ENCODE peak calls at places on chromosomes 6 and 20, in six cellular contexts. One of them, this sample, is unnamed. For H3K4me1, the result is how much of the 10 kb centered on the place peaks cover.

GRCh38 chr6:34855463-34855862 is 32.4 kb downstream of the TAF11 start:
- DNase-seq in ovary: no peak
- DNase-seq in CD8-positive, alpha-beta T cell: no peak
- DNase-seq in tibial nerve: no peak
- DNase-seq in right atrium auricular region: no peak
- DNase-seq in upper lobe of right lung: no peak
- DNase-seq in this sample: no peak

GRCh38 chr20:37315293-37316110 is 26.0 kb downstream of the MANBAL start:
- DNase-seq in right atrium auricular region: peak
- DNase-seq in tibial nerve: peak
- DNase-seq in ovary: peak
- DNase-seq in upper lobe of right lung: no peak
- DNase-seq in CD8-positive, alpha-beta T cell: no peak
- DNase-seq in this sample: no peak

GRCh38 chr20:38321959-38322598 is 18.1 kb downstream of the BPI start:
- DNase-seq in right atrium auricular region: peak
- DNase-seq in ovary: peak
- DNase-seq in tibial nerve: peak
- DNase-seq in CD8-positive, alpha-beta T cell: no peak
- DNase-seq in upper lobe of right lung: no peak
- DNase-seq in this sample: peak

GRCh38 chr20:9359561-9360308 is 154.7 kb upstream of the LAMP5 start:
- DNase-seq in tibial nerve: peak
- DNase-seq in ovary: no peak
- DNase-seq in CD8-positive, alpha-beta T cell: no peak
- DNase-seq in upper lobe of right lung: no peak
- DNase-seq in right atrium auricular region: no peak
- DNase-seq in this sample: peak

GRCh38 chr6:25499851-25500250 is 152.2 kb upstream of the SCGN start:
- DNase-seq in tibial nerve: no peak
- DNase-seq in CD8-positive, alpha-beta T cell: no peak
- DNase-seq in ovary: no peak
- DNase-seq in upper lobe of right lung: no peak
- DNase-seq in right atrium auricular region: no peak
- DNase-seq in this sample: no peak

GRCh38 chr6:159038914-159039884 is 5.6 kb downstream of the TAGAP start:
- DNase-seq in CD8-positive, alpha-beta T cell: no peak
- DNase-seq in tibial nerve: no peak
- DNase-seq in ovary: no peak
- DNase-seq in right atrium auricular region: no peak
- DNase-seq in upper lobe of right lung: no peak
- DNase-seq in this sample: no peak

GRCh38 chr6:41252401-41252800 is 24.3 kb downstream of the TREML4 start:
- DNase-seq in upper lobe of right lung: no peak
- DNase-seq in CD8-positive, alpha-beta T cell: no peak
- DNase-seq in tibial nerve: no peak
- DNase-seq in right atrium auricular region: no peak
- DNase-seq in ovary: no peak
- DNase-seq in this sample: no peak

GRCh38 chr20:5495026-5495425 is 178.3 kb upstream of the PROKR2 start:
- DNase-seq in tibial nerve: no peak
- DNase-seq in CD8-positive, alpha-beta T cell: no peak
- DNase-seq in upper lobe of right lung: no peak
- DNase-seq in right atrium auricular region: no peak
- DNase-seq in ovary: no peak
- DNase-seq in this sample: no peak

GRCh38 chr6:36242161-36242560 is 27.7 kb upstream of the PNPLA1 start:
- DNase-seq in upper lobe of right lung: no peak
- DNase-seq in CD8-positive, alpha-beta T cell: no peak
- DNase-seq in tibial nerve: no peak
- DNase-seq in ovary: no peak
- DNase-seq in right atrium auricular region: no peak
- DNase-seq in this sample: no peak

GRCh38 chr6:16229710-16230109 is 8.7 kb upstream of the GMPR start:
- DNase-seq in CD8-positive, alpha-beta T cell: no peak
- DNase-seq in right atrium auricular region: no peak
- DNase-seq in upper lobe of right lung: no peak
- DNase-seq in ovary: peak
- DNase-seq in tibial nerve: no peak
- DNase-seq in this sample: no peak

GRCh38 chr20:57713951-57714350 is 4.1 kb upstream of the PMEPA1 start:
- DNase-seq in CD8-positive, alpha-beta T cell: no peak
- DNase-seq in right atrium auricular region: no peak
- DNase-seq in upper lobe of right lung: no peak
- DNase-seq in tibial nerve: no peak
- DNase-seq in ovary: no peak
- DNase-seq in this sample: no peak

GRCh38 chr6:31907158-31907813 is 5.4 kb upstream of the ZBTB12 start:
- DNase-seq in CD8-positive, alpha-beta T cell: no peak
- DNase-seq in upper lobe of right lung: no peak
- DNase-seq in right atrium auricular region: no peak
- DNase-seq in tibial nerve: no peak
- DNase-seq in ovary: no peak
- DNase-seq in this sample: no peak

GRCh38 chr6:43221774-43222101 is 7.5 kb downstream of the DNPH1 start:
- DNase-seq in right atrium auricular region: no peak
- DNase-seq in tibial nerve: no peak
- DNase-seq in upper lobe of right lung: no peak
- DNase-seq in CD8-positive, alpha-beta T cell: no peak
- DNase-seq in ovary: no peak
- DNase-seq in this sample: no peak

GRCh38 chr6:42909835-42910234 is 6.0 kb upstream of the PTCRA start:
- DNase-seq in ovary: no peak
- DNase-seq in CD8-positive, alpha-beta T cell: no peak
- DNase-seq in right atrium auricular region: no peak
- DNase-seq in upper lobe of right lung: no peak
- DNase-seq in tibial nerve: no peak
- DNase-seq in this sample: no peak

GRCh38 chr6:105978113-105978512 is 108.0 kb upstream of the PRDM1 start:
- DNase-seq in ovary: no peak
- DNase-seq in right atrium auricular region: no peak
- DNase-seq in CD8-positive, alpha-beta T cell: no peak
- DNase-seq in upper lobe of right lung: no peak
- DNase-seq in tibial nerve: no peak
- DNase-seq in this sample: no peak
- H3K4me3 ChIP-seq in ovary: no peak
- H3K4me3 ChIP-seq in right atrium auricular region: no peak
- H3K4me3 ChIP-seq in CD8-positive, alpha-beta T cell: no peak
- H3K4me3 ChIP-seq in upper lobe of right lung: no peak
- H3K4me3 ChIP-seq in tibial nerve: no peak
- H3K4me3 ChIP-seq in this sample: no peak

GRCh38 chr6:12566618-12567123 is 149.9 kb upstream of the PHACTR1 start:
- DNase-seq in ovary: no peak
- DNase-seq in right atrium auricular region: no peak
- DNase-seq in upper lobe of right lung: no peak
- DNase-seq in tibial nerve: no peak
- DNase-seq in CD8-positive, alpha-beta T cell: no peak
- DNase-seq in this sample: no peak

GRCh38 chr6:12567682-12568081 is 148.9 kb upstream of the PHACTR1 start:
- DNase-seq in ovary: no peak
- DNase-seq in CD8-positive, alpha-beta T cell: no peak
- DNase-seq in right atrium auricular region: no peak
- DNase-seq in upper lobe of right lung: no peak
- DNase-seq in tibial nerve: no peak
- DNase-seq in this sample: no peak

GRCh38 chr6:12572884-12573824 is 143.4 kb upstream of the PHACTR1 start:
- DNase-seq in tibial nerve: no peak
- DNase-seq in CD8-positive, alpha-beta T cell: no peak
- DNase-seq in right atrium auricular region: no peak
- DNase-seq in upper lobe of right lung: no peak
- DNase-seq in ovary: no peak
- DNase-seq in this sample: peak

GRCh38 chr6:12570461-12571030 is 146.0 kb upstream of the PHACTR1 start:
- DNase-seq in ovary: no peak
- DNase-seq in tibial nerve: no peak
- DNase-seq in upper lobe of right lung: no peak
- DNase-seq in CD8-positive, alpha-beta T cell: no peak
- DNase-seq in right atrium auricular region: no peak
- DNase-seq in this sample: no peak

DNA sequence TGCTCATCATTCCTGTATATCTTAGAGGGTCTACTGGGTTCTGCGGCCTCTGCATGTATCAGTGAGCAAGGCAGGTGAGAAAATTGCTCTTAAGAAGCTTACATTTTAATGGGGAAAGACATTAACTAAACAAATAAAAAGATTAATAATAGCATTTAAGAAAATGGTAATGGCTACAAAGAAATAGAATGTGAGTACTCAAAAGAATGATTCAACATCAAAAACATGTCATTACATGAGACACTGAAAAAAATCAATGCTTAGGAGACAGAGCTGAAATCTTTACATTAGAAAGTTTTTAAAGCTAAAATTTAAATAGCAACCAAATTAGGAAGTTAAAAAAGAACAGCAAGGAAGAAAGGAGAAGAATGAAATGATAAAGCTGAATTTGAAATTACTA is 146.9 kb upstream of the PHACTR1 start:
- DNase-seq in right atrium auricular region: no peak
- DNase-seq in CD8-positive, alpha-beta T cell: no peak
- DNase-seq in ovary: no peak
- DNase-seq in tibial nerve: no peak
- DNase-seq in upper lobe of right lung: no peak
- DNase-seq in this sample: no peak
- H3K4me1 ChIP-seq in right atrium auricular region: under half
- H3K4me1 ChIP-seq in CD8-positive, alpha-beta T cell: under half
- H3K4me1 ChIP-seq in ovary: under half
- H3K4me1 ChIP-seq in tibial nerve: under half
- H3K4me1 ChIP-seq in upper lobe of right lung: under half
- H3K4me1 ChIP-seq in this sample: under half

GRCh38 chr6:24125980-24126379 is at the start of gene NRSN1:
- DNase-seq in right atrium auricular region: no peak
- DNase-seq in tibial nerve: no peak
- DNase-seq in ovary: no peak
- DNase-seq in CD8-positive, alpha-beta T cell: no peak
- DNase-seq in upper lobe of right lung: no peak
- DNase-seq in this sample: no peak
- H3K4me3 ChIP-seq in right atrium auricular region: no peak
- H3K4me3 ChIP-seq in tibial nerve: no peak
- H3K4me3 ChIP-seq in ovary: no peak
- H3K4me3 ChIP-seq in CD8-positive, alpha-beta T cell: no peak
- H3K4me3 ChIP-seq in upper lobe of right lung: no peak
- H3K4me3 ChIP-seq in this sample: no peak

GRCh38 chr6:13076575-13076974 is 251.8 kb downstream of the TBC1D7 start:
- DNase-seq in ovary: no peak
- DNase-seq in tibial nerve: no peak
- DNase-seq in right atrium auricular region: no peak
- DNase-seq in CD8-positive, alpha-beta T cell: no peak
- DNase-seq in upper lobe of right lung: no peak
- DNase-seq in this sample: no peak
- H3K4me1 ChIP-seq in ovary: under half
- H3K4me1 ChIP-seq in tibial nerve: under half
- H3K4me1 ChIP-seq in right atrium auricular region: under half
- H3K4me1 ChIP-seq in CD8-positive, alpha-beta T cell: under half
- H3K4me1 ChIP-seq in upper lobe of right lung: under half
- H3K4me1 ChIP-seq in this sample: under half

DNA sequence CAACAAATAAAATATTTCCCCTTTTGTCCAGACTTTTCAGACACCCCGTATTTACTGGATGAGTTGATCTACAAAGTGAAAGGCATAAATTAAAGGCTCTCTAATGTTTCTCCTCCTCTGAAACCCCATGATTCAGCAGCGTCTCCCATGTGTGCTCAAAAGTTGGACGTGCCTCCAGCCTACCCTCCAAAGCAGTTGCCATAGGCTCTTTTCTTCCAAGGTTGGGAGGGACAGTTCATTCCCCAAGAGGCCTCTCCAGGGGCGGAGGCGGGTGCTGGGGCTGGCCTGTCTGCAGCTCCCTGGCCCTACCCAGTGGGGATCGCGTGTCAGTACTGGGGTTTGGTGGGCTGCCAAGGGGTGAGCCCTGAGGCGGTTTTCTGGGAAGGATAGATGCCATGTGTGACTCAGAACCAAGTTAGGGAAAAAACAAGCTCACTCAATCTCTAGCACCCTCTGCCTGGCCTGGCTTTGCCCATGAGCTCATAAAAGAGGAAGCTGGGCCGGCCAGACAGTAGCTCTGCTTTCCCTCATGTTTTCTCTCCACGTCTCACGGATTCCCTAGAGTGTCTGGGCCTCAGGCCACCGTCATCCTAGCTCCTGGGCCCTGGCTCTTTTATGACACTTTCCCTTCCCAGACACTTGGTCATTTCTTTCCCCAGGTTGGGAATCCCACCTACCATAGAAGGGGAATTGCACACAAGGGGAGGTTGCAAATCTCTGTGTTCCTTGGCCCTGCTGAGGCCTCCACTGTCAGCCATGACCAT is 8.0 kb upstream of the IER3 start:
- DNase-seq in CD8-positive, alpha-beta T cell: no peak
- DNase-seq in ovary: peak
- DNase-seq in upper lobe of right lung: peak
- DNase-seq in right atrium auricular region: peak
- DNase-seq in tibial nerve: peak
- DNase-seq in this sample: peak
- H3K4me3 ChIP-seq in CD8-positive, alpha-beta T cell: no peak
- H3K4me3 ChIP-seq in ovary: no peak
- H3K4me3 ChIP-seq in upper lobe of right lung: no peak
- H3K4me3 ChIP-seq in right atrium auricular region: no peak
- H3K4me3 ChIP-seq in tibial nerve: no peak
- H3K4me3 ChIP-seq in this sample: no peak

GRCh38 chr20:19907326-19908056 is 109.7 kb upstream of the NAA20 start:
- DNase-seq in CD8-positive, alpha-beta T cell: no peak
- DNase-seq in tibial nerve: no peak
- DNase-seq in upper lobe of right lung: peak
- DNase-seq in ovary: no peak
- DNase-seq in right atrium auricular region: no peak
- DNase-seq in this sample: peak

GRCh38 chr20:19913927-19914614 is 103.1 kb upstream of the NAA20 start:
- DNase-seq in ovary: no peak
- DNase-seq in tibial nerve: no peak
- DNase-seq in right atrium auricular region: no peak
- DNase-seq in CD8-positive, alpha-beta T cell: no peak
- DNase-seq in upper lobe of right lung: no peak
- DNase-seq in this sample: no peak

GRCh38 chr20:19911810-19912382 is 105.3 kb upstream of the NAA20 start:
- DNase-seq in upper lobe of right lung: no peak
- DNase-seq in ovary: no peak
- DNase-seq in CD8-positive, alpha-beta T cell: no peak
- DNase-seq in tibial nerve: no peak
- DNase-seq in right atrium auricular region: no peak
- DNase-seq in this sample: no peak

GRCh38 chr20:19908586-19908985 is 108.6 kb upstream of the NAA20 start:
- DNase-seq in tibial nerve: no peak
- DNase-seq in CD8-positive, alpha-beta T cell: no peak
- DNase-seq in right atrium auricular region: no peak
- DNase-seq in upper lobe of right lung: no peak
- DNase-seq in ovary: no peak
- DNase-seq in this sample: no peak

GRCh38 chr20:19909696-19910095 is 107.5 kb upstream of the NAA20 start:
- DNase-seq in tibial nerve: peak
- DNase-seq in ovary: no peak
- DNase-seq in CD8-positive, alpha-beta T cell: no peak
- DNase-seq in right atrium auricular region: peak
- DNase-seq in upper lobe of right lung: peak
- DNase-seq in this sample: no peak
- H3K4me1 ChIP-seq in tibial nerve: under half
- H3K4me1 ChIP-seq in ovary: under half
- H3K4me1 ChIP-seq in CD8-positive, alpha-beta T cell: under half
- H3K4me1 ChIP-seq in right atrium auricular region: under half
- H3K4me1 ChIP-seq in upper lobe of right lung: under half
- H3K4me1 ChIP-seq in this sample: under half